ENCODE peak calls at places on chromosomes 2 and 18, in ten cellular contexts. J is hypothalamus; V is immature natural killer cell; M is right atrium auricular region; Y is Right ventricle myocardium inferior; O is fibroblast of the aortic adventitia; P is SK-N-DZ; F is neural crest cell; G is EL; Z is stimulated activated CD8-positive, alpha-beta memory T cell treated with anti-CD3 and anti-CD28 coated beads, Interleukin-15, amount 100 ng/mL, for 24 hours. W is an unnamed sample.

GRCh38 chr2:219506802-219507554 is 7.3 kb upstream of the ASIC4 start:
- DNase-seq in O (no peak), V (no peak), J (no peak), M (no peak), Y (no peak), P (no peak), F (no peak), Z (no peak), G (no peak), W (no peak)

GRCh38 chr2:205796914-205797313 is 114.6 kb downstream of the NRP2 start:
- DNase-seq in J (no peak), M (no peak), Y (no peak), Z (no peak), G (no peak), P (no peak), O (no peak), F (no peak), V (no peak), W (no peak)

GRCh38 chr18:32910694-32911296 is 138.0 kb upstream of the KLHL14 start:
- DNase-seq in O (peak), G (no peak), J (no peak), V (no peak), M (no peak), Z (no peak), F (no peak), P (no peak), Y (no peak), W (no peak)

GRCh38 chr18:23095463-23095862 is 39.8 kb upstream of the CABLES1 start:
- DNase-seq in G (no peak), V (no peak), O (no peak), Y (no peak), J (no peak), F (no peak), P (no peak), Z (no peak), M (no peak), W (no peak)

GRCh38 chr2:69493268-69493667 is 56.0 kb upstream of the NFU1 start:
- DNase-seq in J (peak), F (no peak), Z (no peak), V (no peak), Y (no peak), M (no peak), G (no peak), P (no peak), O (no peak), W (no peak)

GRCh38 chr2:54673501-54673998 is 49.9 kb upstream of the EML6 start:
- DNase-seq in J (no peak), V (peak), M (peak), F (no peak), O (peak), P (no peak), G (no peak), Y (peak), Z (no peak), W (peak)

GRCh38 chr2:63999049-63999448 is 20.2 kb downstream of the VPS54 start:
- DNase-seq in V (no peak), O (no peak), M (no peak), P (no peak), J (no peak), G (no peak), Y (no peak), F (no peak), Z (no peak), W (no peak)

GRCh38 chr18:22641973-22642372 is 224.3 kb upstream of the CTAGE1 start:
- DNase-seq in M (no peak), O (peak), P (no peak), F (no peak), V (no peak), Z (no peak), Y (no peak), G (no peak), J (no peak), W (no peak)

GRCh38 chr2:238527565-238527964 is 100.8 kb downstream of the ASB1 start:
- DNase-seq in F (no peak), G (peak), M (no peak), P (no peak), V (no peak), J (no peak), Y (no peak), Z (no peak), O (peak), W (no peak)

GRCh38 chr2:239025081-239025801 is 177.4 kb downstream of the TWIST2 start:
- DNase-seq in G (peak), J (no peak), Y (no peak), O (peak), V (no peak), P (no peak), M (no peak), Z (no peak), F (no peak), W (no peak)

GRCh38 chr2:54672587-54673456 is 50.6 kb upstream of the EML6 start:
- DNase-seq in V (no peak), P (no peak), M (no peak), J (no peak), F (no peak), O (peak), G (no peak), Z (no peak), Y (no peak), W (no peak)

GRCh38 chr18:13513015-13513414 is 213.3 kb downstream of the FAM210A start:
- DNase-seq in Z (no peak), O (no peak), V (no peak), P (peak), F (no peak), Y (peak), M (peak), J (no peak), G (no peak), W (peak)

GRCh38 chr2:109237792-109238191 is 108.8 kb downstream of the SH3RF3 start:
- DNase-seq in G (no peak), V (no peak), F (no peak), P (no peak), Y (no peak), O (no peak), J (no peak), Z (no peak), M (peak), W (no peak)

GRCh38 chr2:48467637-48468036 is 62.3 kb upstream of the STON1 start:
- DNase-seq in M (no peak), Z (no peak), F (no peak), O (no peak), V (no peak), J (no peak), P (no peak), Y (no peak), G (no peak), W (no peak)

GRCh38 chr2:234949762-234950434 is 1.9 kb upstream of the SH3BP4 start:
- DNase-seq in V (no peak), O (peak), P (no peak), F (no peak), Z (no peak), M (no peak), J (no peak), Y (no peak), G (peak), W (no peak)

GRCh38 chr2:101401906-101402305 is 14.6 kb upstream of the CREG2 start:
- DNase-seq in O (no peak), Y (no peak), F (no peak), P (no peak), M (no peak), G (no peak), J (no peak), V (no peak), Z (no peak), W (no peak)

GRCh38 chr18:58662118-58662517 is 9.1 kb upstream of the MALT1 start:
- DNase-seq in O (no peak), Z (no peak), G (no peak), P (no peak), M (no peak), Y (no peak), F (no peak), V (no peak), J (no peak), W (no peak)

GRCh38 chr2:36554531-36554930 is 43.4 kb downstream of the FEZ2 start:
- DNase-seq in Z (no peak), J (no peak), O (no peak), P (no peak), Y (no peak), M (no peak), G (no peak), V (no peak), F (no peak), W (no peak)

GRCh38 chr18:69795785-69796184 is 151.9 kb downstream of the CD226 start:
- DNase-seq in F (no peak), Y (no peak), Z (no peak), J (no peak), O (no peak), V (no peak), P (no peak), G (peak), M (no peak), W (no peak)

GRCh38 chr2:191917967-191918651 is 71.2 kb upstream of the CAVIN2 start:
- DNase-seq in Y (peak), V (no peak), M (no peak), O (peak), J (no peak), F (no peak), Z (no peak), P (peak), G (no peak), W (no peak)

GRCh38 chr2:105403785-105404698 is 5.2 kb upstream of the FHL2 start:
- DNase-seq in O (peak), F (no peak), Z (no peak), M (peak), G (peak), P (no peak), Y (no peak), J (no peak), V (no peak), W (no peak)

GRCh38 chr2:134289225-134289624 is 35.4 kb downstream of the MGAT5 start:
- DNase-seq in Y (no peak), M (no peak), V (no peak), O (no peak), G (no peak), Z (no peak), P (no peak), F (no peak), J (no peak), W (no peak)

GRCh38 chr2:61114147-61114546 is 47.8 kb upstream of the C2orf74 start:
- DNase-seq in G (no peak), F (no peak), V (no peak), Z (no peak), P (no peak), O (no peak), M (no peak), J (no peak), Y (no peak), W (no peak)

GRCh38 chr2:176160251-176161040 is 3.3 kb downstream of the HOXD3 start:
- DNase-seq in V (no peak), O (no peak), Y (no peak), P (no peak), Z (no peak), M (no peak), G (no peak), F (no peak), J (no peak), W (no peak)

GRCh38 chr2:54634564-54635511 is 88.6 kb upstream of the EML6 start:
- DNase-seq in V (no peak), O (peak), J (no peak), G (peak), P (no peak), Z (no peak), M (no peak), Y (peak), F (peak), W (no peak)

GRCh38 chr2:96342085-96342484 is 6.5 kb downstream of the NCAPH start:
- DNase-seq in V (no peak), Z (no peak), P (no peak), G (peak), J (no peak), O (peak), F (no peak), M (no peak), Y (no peak), W (no peak)

GRCh38 chr2:102514061-102514785 is 41.2 kb downstream of the SLC9A4 start:
- DNase-seq in O (peak), G (peak), P (no peak), Y (no peak), J (no peak), Z (no peak), F (no peak), V (no peak), M (no peak), W (no peak)

GRCh38 chr2:57373530-57373929 is 673.1 kb upstream of the VRK2 start:
- DNase-seq in G (peak), F (no peak), Z (no peak), Y (no peak), M (no peak), P (no peak), J (no peak), O (peak), V (no peak), W (no peak)

GRCh38 chr2:3807853-3808252 is 104.5 kb downstream of the DCDC2C start:
- DNase-seq in Z (no peak), F (no peak), P (no peak), M (no peak), V (no peak), J (no peak), O (no peak), G (no peak), Y (no peak), W (no peak)

GRCh38 chr2:162113771-162114168 is 38.3 kb downstream of the GCG start:
- DNase-seq in J (no peak), Y (no peak), M (peak), O (peak), V (no peak), G (peak), Z (no peak), F (no peak), P (no peak), W (no peak)

GRCh38 chr2:222214885-222215284 is 83.9 kb downstream of the PAX3 start:
- DNase-seq in J (no peak), V (no peak), P (no peak), Z (no peak), Y (no peak), O (no peak), F (no peak), G (no peak), M (no peak), W (no peak)

GRCh38 chr2:67524236-67524635 is 127.1 kb downstream of the ETAA1 start:
- DNase-seq in F (no peak), O (no peak), Y (no peak), M (no peak), G (no peak), Z (no peak), P (no peak), V (no peak), J (no peak), W (no peak)

GRCh38 chr2:196783431-196784094 is 15.9 kb downstream of the GTF3C3 start:
- DNase-seq in Z (no peak), Y (no peak), G (peak), V (no peak), J (no peak), M (no peak), F (no peak), P (no peak), O (peak), W (no peak)

GRCh38 chr2:23566236-23567142 is 181.5 kb downstream of the KLHL29 start:
- DNase-seq in M (no peak), O (peak), J (peak), G (peak), Z (no peak), V (no peak), P (peak), F (no peak), Y (no peak), W (no peak)

GRCh38 chr2:25707927-25708326 is 34.5 kb upstream of the DTNB start:
- DNase-seq in J (no peak), O (no peak), P (no peak), G (no peak), M (no peak), Z (no peak), V (no peak), Y (no peak), F (no peak), W (no peak)

GRCh38 chr2:241317391-241317790 is 1.7 kb downstream of the SEPTIN2 start:
- DNase-seq in M (no peak), Y (no peak), O (no peak), J (no peak), P (no peak), F (no peak), Z (no peak), G (no peak), V (no peak), W (no peak)